ENCODE peak calls at places on chromosomes 13 and 19, in ten cellular contexts. S, P, K, G, Q, F, R, W, N and A are unnamed samples.

GRCh38 chr19:34165295-34165738 is 7.0 kb upstream of the LSM14A start:
- DNase-seq in G (no peak), W (no peak), Q (no peak), F (no peak), S (no peak), N (no peak), K (no peak), P (no peak), R (no peak), A (no peak)

GRCh38 chr13:51063909-51064308 is 47.2 kb downstream of the C13orf42 start:
- DNase-seq in S (no peak), K (no peak), G (no peak), P (no peak), Q (no peak), N (no peak), F (no peak), R (no peak), W (no peak), A (no peak)

GRCh38 chr19:32858155-32858554 is 11.4 kb downstream of the SLC7A9 start:
- DNase-seq in Q (no peak), N (no peak), S (no peak), R (no peak), W (no peak), P (no peak), G (no peak), F (no peak), K (no peak), A (no peak)

GRCh38 chr13:80361883-80362327 is 21.0 kb upstream of the SPRY2 start:
- DNase-seq in S (peak), F (no peak), K (peak), N (peak), P (peak), R (no peak), G (peak), Q (peak), W (peak), A (no peak)

GRCh38 chr19:50462970-50463369 is 13.3 kb upstream of the EMC10 start:
- DNase-seq in N (no peak), W (no peak), S (no peak), F (no peak), P (no peak), G (no peak), R (no peak), K (no peak), Q (no peak), A (no peak)

GRCh38 chr19:41421314-41421713 is 5.9 kb downstream of the B3GNT8 start:
- DNase-seq in R (no peak), F (no peak), W (no peak), K (no peak), G (no peak), P (peak), Q (no peak), S (no peak), N (no peak), A (no peak)

GRCh38 chr13:27053902-27054595 is 117.6 kb downstream of the USP12 start:
- DNase-seq in G (peak), R (peak), K (no peak), P (no peak), S (no peak), F (no peak), Q (no peak), W (no peak), N (no peak), A (no peak)

GRCh38 chr13:72170571-72170970 is 303.6 kb upstream of the DACH1 start:
- DNase-seq in K (no peak), W (no peak), F (no peak), Q (no peak), P (no peak), R (no peak), S (no peak), N (no peak), G (no peak), A (no peak)

GRCh38 chr19:38039966-38040365 is 133.0 kb downstream of the SIPA1L3 start:
- DNase-seq in N (no peak), S (no peak), P (no peak), Q (no peak), G (peak), R (peak), K (no peak), W (no peak), F (no peak), A (no peak)

GRCh38 chr13:99062593-99062992 is 84.7 kb upstream of the DOCK9 start:
- DNase-seq in G (peak), F (no peak), P (no peak), W (no peak), R (peak), S (no peak), K (no peak), N (no peak), Q (no peak), A (peak)

DNA sequence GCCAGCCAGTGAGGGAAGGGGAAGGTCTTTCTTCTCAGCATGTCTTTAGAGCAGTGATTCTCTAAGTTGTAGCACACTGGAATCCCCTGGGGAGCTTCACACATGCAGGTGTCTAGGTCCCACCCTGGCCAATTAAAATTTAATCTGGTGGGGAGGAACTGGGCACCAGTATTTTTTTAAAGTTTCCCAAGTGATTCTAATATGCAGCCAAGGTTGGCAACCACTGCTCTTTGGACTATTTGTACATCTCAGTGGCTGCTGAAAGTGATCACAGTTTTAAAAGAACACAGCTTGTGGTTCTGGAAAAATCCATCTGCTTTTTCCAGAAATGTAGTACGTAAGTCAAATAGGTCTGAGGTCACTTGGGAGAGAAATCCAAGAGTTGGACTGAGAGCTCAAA is 10.7 kb upstream of the KATNAL1 start:
- DNase-seq in K (no peak), R (no peak), S (no peak), P (no peak), G (no peak), F (no peak), Q (no peak), W (no peak), N (no peak), A (no peak)
- H3K4me3 ChIP-seq in K (no peak), R (no peak), S (no peak), P (no peak), G (no peak), F (no peak), Q (no peak), W (no peak), N (no peak), A (no peak)

DNA sequence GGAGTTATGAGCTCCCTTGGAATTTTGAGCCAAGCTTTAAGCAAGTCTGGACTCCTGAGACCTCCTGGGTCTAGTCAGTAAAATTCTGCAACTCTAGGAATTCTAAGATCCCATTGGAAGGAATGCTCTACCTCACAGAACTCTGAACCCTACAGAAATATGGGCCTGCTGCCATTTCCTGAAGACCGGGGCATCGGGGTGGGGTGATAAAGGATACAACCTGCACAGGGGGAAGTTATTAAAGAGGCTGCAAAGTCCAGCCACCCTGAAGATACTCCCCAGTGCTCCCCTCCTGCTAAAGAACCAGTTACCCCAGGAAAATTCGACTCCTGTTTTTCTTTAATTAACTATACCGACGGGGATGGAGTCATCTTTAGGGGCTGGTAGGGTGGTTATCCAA is 2.4 kb upstream of the PPP1R37 start:
- DNase-seq in Q (no peak), W (no peak), G (no peak), F (no peak), R (no peak), S (no peak), K (no peak), N (no peak), P (no peak), A (no peak)
- H3K27ac ChIP-seq in Q (peak), W (peak), G (no peak), F (peak), R (peak), S (no peak), K (peak), N (peak), P (peak), A (no peak)

GRCh38 chr19:18895038-18895827 is 725 bp downstream of the CERS1 start:
- DNase-seq in P (no peak), K (peak), G (peak), R (peak), Q (peak), N (peak), F (no peak), S (peak), W (peak), A (no peak)

GRCh38 chr19:18896421-18896841 is 473 bp upstream of the CERS1 start:
- DNase-seq in S (no peak), P (no peak), W (peak), Q (no peak), F (no peak), R (no peak), G (peak), N (no peak), K (peak), A (no peak)

GRCh38 chr19:18897108-18898029 is 1.4 kb upstream of the CERS1 start:
- DNase-seq in K (no peak), G (no peak), N (no peak), Q (no peak), S (no peak), P (no peak), R (no peak), F (no peak), W (no peak), A (no peak)

GRCh38 chr19:18894254-18895037 is 1.5 kb downstream of the CERS1 start:
- DNase-seq in G (no peak), F (no peak), N (peak), S (no peak), P (no peak), K (peak), W (peak), Q (peak), R (peak), A (no peak)

DNA sequence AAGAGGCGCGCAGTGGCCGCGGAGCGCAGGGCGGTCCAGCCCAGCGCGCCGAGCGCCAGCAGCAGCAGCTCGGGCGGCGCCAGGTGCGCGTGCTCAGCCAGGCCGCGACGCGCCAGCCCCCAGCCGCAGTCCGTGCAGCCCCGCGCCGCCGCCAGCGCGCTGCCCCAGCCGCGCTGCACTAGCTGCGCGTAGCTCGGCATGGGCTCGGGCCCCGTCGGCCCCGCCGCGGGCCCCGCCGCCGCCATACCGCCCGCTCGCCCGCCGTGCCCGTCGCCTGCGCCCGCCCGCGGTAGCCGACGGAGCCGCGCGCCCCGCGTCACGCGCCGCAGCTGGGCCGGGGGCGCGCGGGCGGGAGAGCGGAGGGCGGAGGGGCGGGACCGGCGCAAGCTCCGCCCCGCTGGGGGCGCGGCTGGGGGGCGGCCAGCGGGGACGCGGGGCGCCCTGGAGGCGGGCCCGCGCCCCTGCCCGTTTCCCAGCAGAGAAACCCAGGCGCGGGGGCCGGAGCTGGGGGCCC is at the start of gene CERS1:
- DNase-seq in K (peak), N (peak), F (no peak), P (no peak), S (no peak), Q (peak), W (peak), R (no peak), G (no peak), A (no peak)
- H3K4me3 ChIP-seq in K (peak), N (peak), F (no peak), P (peak), S (no peak), Q (peak), W (peak), R (peak), G (peak), A (peak)

GRCh38 chr19:16070366-16070990 is 5.8 kb upstream of the TPM4 start:
- DNase-seq in S (peak), W (no peak), P (peak), K (no peak), G (peak), R (no peak), N (no peak), Q (no peak), F (peak), A (no peak)

GRCh38 chr19:16073481-16073880 is 2.8 kb upstream of the TPM4 start:
- DNase-seq in Q (no peak), S (no peak), R (no peak), K (no peak), W (no peak), N (no peak), G (no peak), F (no peak), P (no peak), A (no peak)

GRCh38 chr19:16069813-16070365 is 6.4 kb upstream of the TPM4 start:
- DNase-seq in Q (no peak), R (no peak), S (no peak), G (peak), P (no peak), K (no peak), W (no peak), N (no peak), F (no peak), A (no peak)

GRCh38 chr19:16068696-16069259 is 7.5 kb upstream of the TPM4 start:
- DNase-seq in S (no peak), W (no peak), R (no peak), N (no peak), F (no peak), G (peak), P (no peak), K (no peak), Q (no peak), A (no peak)

DNA sequence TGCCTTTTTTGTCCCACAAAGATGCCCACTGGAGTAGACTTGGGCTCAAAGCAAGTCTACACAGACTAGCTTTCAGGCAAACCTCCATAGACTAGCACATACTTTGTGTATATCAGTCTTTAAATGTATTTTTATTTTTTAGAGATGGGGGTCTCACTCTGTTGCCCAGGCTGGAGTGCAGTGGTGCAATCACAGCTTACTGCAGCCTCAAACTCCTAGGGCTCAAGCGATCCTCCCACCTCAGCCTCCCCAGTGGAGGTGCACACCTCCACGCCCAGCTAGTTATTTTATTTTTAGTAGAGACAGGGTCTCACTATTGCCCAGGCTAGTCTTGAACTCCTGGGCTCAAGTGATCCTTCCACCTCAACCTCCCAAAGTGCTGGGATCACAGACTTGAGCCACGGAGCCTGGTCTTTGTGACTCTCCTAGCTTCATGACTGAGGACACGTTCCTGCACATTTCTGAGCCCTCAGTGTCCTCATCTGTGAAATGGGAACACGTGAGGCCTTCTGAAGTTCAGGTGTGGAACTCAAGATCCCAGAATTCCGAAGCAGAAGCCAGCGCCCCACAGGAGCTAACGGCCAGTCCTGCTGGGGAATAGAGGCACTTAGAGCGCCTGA is 5.1 kb upstream of the TPM4 start:
- DNase-seq in P (no peak), W (no peak), N (no peak), K (no peak), S (no peak), F (no peak), Q (no peak), R (no peak), G (no peak), A (no peak)
- H3K27ac ChIP-seq in P (peak), W (no peak), N (no peak), K (no peak), S (peak), F (peak), Q (peak), R (no peak), G (peak), A (no peak)

GRCh38 chr19:1377176-1377964 is 6.3 kb upstream of the NDUFS7 start:
- DNase-seq in S (no peak), F (no peak), Q (no peak), R (no peak), W (no peak), N (no peak), K (no peak), P (no peak), G (no peak), A (no peak)
- H3K4me3 ChIP-seq in S (no peak), F (no peak), Q (no peak), R (no peak), W (no peak), N (no peak), K (no peak), P (no peak), G (no peak), A (no peak)

GRCh38 chr13:33249066-33249465 is 36.5 kb downstream of the STARD13 start:
- DNase-seq in R (no peak), N (no peak), W (no peak), P (no peak), G (peak), Q (no peak), F (no peak), K (no peak), S (no peak), A (no peak)
- H3K27ac ChIP-seq in R (no peak), N (no peak), W (no peak), P (no peak), G (peak), Q (no peak), F (no peak), K (no peak), S (no peak), A (no peak)

DNA sequence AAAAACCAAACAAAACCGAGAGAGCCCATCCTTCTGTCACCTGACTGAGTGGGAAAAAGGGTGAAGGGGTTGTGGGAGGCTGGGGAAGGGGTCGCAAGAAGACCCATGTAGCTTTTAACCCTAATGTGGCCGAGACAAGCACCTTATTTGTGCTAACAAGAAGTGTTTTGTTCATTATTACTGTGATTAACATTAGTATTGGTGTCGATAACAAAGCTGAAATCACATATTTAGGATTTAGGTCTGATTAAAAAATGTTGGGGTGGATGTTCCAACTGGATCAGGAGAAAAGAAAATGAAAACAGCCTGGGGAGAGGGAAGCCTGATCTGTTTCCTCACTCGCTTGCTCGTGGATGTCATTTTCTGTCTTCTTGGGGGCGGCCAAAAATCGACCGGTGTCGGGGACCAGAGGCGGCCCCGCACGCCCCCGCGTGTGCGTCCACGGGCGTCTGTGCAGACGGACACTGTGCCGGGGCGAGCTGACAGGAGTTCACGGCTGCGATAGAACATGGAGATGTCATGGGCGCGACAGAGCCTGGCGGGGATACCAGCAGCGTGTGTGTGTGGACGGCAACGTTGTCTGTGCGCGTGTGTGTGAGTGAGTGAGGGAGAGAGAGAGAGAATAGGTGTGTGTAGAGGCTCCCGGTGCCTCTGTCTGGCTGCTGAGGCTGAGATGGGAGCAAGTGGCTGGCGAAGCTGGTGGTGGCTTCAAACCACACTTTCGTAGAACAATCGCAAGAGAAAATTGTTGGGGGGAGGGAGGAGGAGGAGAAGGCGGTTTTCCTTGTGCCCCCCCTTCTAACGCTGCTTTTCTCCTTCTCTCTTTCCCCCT is 29.1 kb downstream of the NFIX start:
- DNase-seq in Q (no peak), F (no peak), P (no peak), N (no peak), W (peak), K (no peak), S (no peak), R (no peak), G (peak), A (no peak)
- H3K4me3 ChIP-seq in Q (no peak), F (no peak), P (peak), N (no peak), W (no peak), K (peak), S (no peak), R (peak), G (peak), A (peak)

GRCh38 chr13:41459754-41460111 is 2.4 kb downstream of the RGCC start:
- DNase-seq in S (no peak), W (no peak), N (no peak), P (no peak), G (no peak), F (no peak), Q (no peak), K (no peak), R (no peak), A (no peak)
- H3K27ac ChIP-seq in S (no peak), W (no peak), N (no peak), P (no peak), G (no peak), F (peak), Q (no peak), K (no peak), R (peak), A (no peak)

GRCh38 chr19:2392366-2392765 is 32.3 kb downstream of the TMPRSS9 start:
- DNase-seq in Q (no peak), N (no peak), P (no peak), G (no peak), S (no peak), F (no peak), W (no peak), R (no peak), K (no peak), A (no peak)

GRCh38 chr19:2394054-2394668 is 33.2 kb downstream of the TIMM13 start:
- DNase-seq in R (no peak), K (no peak), S (peak), P (peak), F (no peak), N (no peak), G (no peak), W (no peak), Q (no peak), A (no peak)

GRCh38 chr19:2398735-2399305 is 28.6 kb downstream of the TIMM13 start:
- DNase-seq in S (peak), G (no peak), R (no peak), N (no peak), W (no peak), Q (no peak), F (no peak), K (no peak), P (no peak), A (no peak)

GRCh38 chr19:2391118-2391725 is 31.2 kb downstream of the TMPRSS9 start:
- DNase-seq in F (peak), P (peak), S (peak), K (peak), W (peak), G (peak), N (peak), R (peak), Q (peak), A (peak)

GRCh38 chr19:2394669-2395292 is 32.6 kb downstream of the TIMM13 start:
- DNase-seq in F (no peak), P (peak), R (no peak), N (no peak), S (peak), G (no peak), W (no peak), Q (peak), K (no peak), A (no peak)
- H3K4me3 ChIP-seq in F (no peak), P (peak), R (no peak), N (no peak), S (peak), G (no peak), W (no peak), Q (no peak), K (no peak), A (peak)